ENCODE peak calls at places on chromosomes 13 and 19, in seven cellular contexts. F is SK-N-SH, O is H1, H is K562, P is GM12892, T is HepG2, G is GM12878. K is an unnamed sample.

GRCh38 chr13:46160474-46161066 is 21.4 kb downstream of the LCP1 start:
- DNase-seq in F (peak), O (no peak), H (peak), P (peak), T (peak), G (no peak), K (peak)

GRCh38 chr13:59946924-59947323 is 216.8 kb downstream of the DIAPH3 start:
- DNase-seq in F (no peak), O (no peak), H (no peak), P (no peak), T (no peak), G (no peak), K (no peak)

GRCh38 chr13:65314008-65314407 is 1916.1 kb downstream of the PCDH9 start:
- DNase-seq in F (no peak), O (no peak), H (no peak), P (no peak), T (no peak), G (no peak), K (no peak)

GRCh38 chr13:78147905-78148304 is 229.3 kb upstream of the EDNRB start:
- DNase-seq in F (no peak), O (no peak), H (no peak), P (no peak), T (no peak), G (no peak), K (no peak)

GRCh38 chr13:21465710-21466160 is 6.6 kb upstream of the ZDHHC20 start:
- DNase-seq in F (no peak), O (no peak), H (no peak), P (no peak), T (peak), G (no peak), K (no peak)

GRCh38 chr19:35693835-35694599 is 10.3 kb upstream of the ZBTB32 start:
- DNase-seq in F (peak), O (no peak), H (peak), P (peak), T (peak), G (peak), K (peak)

GRCh38 chr13:113401452-113402415 is 37.8 kb upstream of the GRTP1 start:
- DNase-seq in F (peak), O (no peak), H (no peak), P (no peak), T (no peak), G (no peak), K (no peak)

GRCh38 chr13:75347925-75348324 is 134.0 kb downstream of the TBC1D4 start:
- DNase-seq in F (no peak), O (no peak), H (no peak), P (no peak), T (no peak), G (no peak), K (no peak)

GRCh38 chr19:45152504-45153338 is 8.1 kb downstream of the NKPD1 start:
- DNase-seq in F (peak), O (no peak), H (no peak), P (peak), T (no peak), G (no peak), K (peak)

GRCh38 chr19:5354403-5354802 is 13.8 kb upstream of the PTPRS start:
- DNase-seq in F (peak), O (no peak), H (peak), P (no peak), T (peak), G (no peak), K (no peak)

GRCh38 chr19:33000510-33000909 is 28.5 kb downstream of the FAAP24 start:
- DNase-seq in F (no peak), O (no peak), H (no peak), P (no peak), T (no peak), G (no peak), K (no peak)

GRCh38 chr19:10894911-10895213 is 23.5 kb downstream of the CARM1 start:
- DNase-seq in F (no peak), O (no peak), H (no peak), P (no peak), T (no peak), G (no peak), K (no peak)

GRCh38 chr13:43240278-43240677 is 216.9 kb downstream of the DNAJC15 start:
- DNase-seq in F (no peak), O (no peak), H (no peak), P (peak), T (no peak), G (peak), K (peak)

GRCh38 chr19:15194938-15195337 is 5.9 kb downstream of the NOTCH3 start:
- DNase-seq in F (no peak), O (no peak), H (no peak), P (no peak), T (no peak), G (no peak), K (no peak)

GRCh38 chr13:26923824-26924605 is 163.4 kb upstream of the GPR12 start:
- DNase-seq in F (no peak), O (no peak), H (no peak), P (no peak), T (no peak), G (no peak), K (no peak)

GRCh38 chr13:59425211-59425721 is 738.5 kb downstream of the DIAPH3 start:
- DNase-seq in F (no peak), O (no peak), H (no peak), P (no peak), T (no peak), G (no peak), K (no peak)

GRCh38 chr19:21677696-21678418 is 89.5 kb downstream of the ZNF100 start:
- DNase-seq in F (no peak), O (no peak), H (no peak), P (no peak), T (no peak), G (no peak), K (no peak)

GRCh38 chr13:103009061-103009840 is 57.0 kb downstream of the SLC10A2 start:
- DNase-seq in F (no peak), O (no peak), H (no peak), P (no peak), T (no peak), G (no peak), K (no peak)

GRCh38 chr19:58519087-58519354 is 589 bp downstream of the ZBTB45 start:
- DNase-seq in F (peak), O (no peak), H (peak), P (no peak), T (peak), G (no peak), K (no peak)

GRCh38 chr19:5001547-5002131 is 32.7 kb downstream of the KDM4B start:
- DNase-seq in F (peak), O (no peak), H (peak), P (peak), T (peak), G (no peak), K (peak)

GRCh38 chr19:52039169-52039568 is 9.5 kb downstream of the ZNF432 start:
- DNase-seq in F (no peak), O (no peak), H (no peak), P (no peak), T (no peak), G (no peak), K (no peak)

GRCh38 chr13:21060827-21061076 is 634 bp downstream of the LATS2 start:
- DNase-seq in F (peak), O (no peak), H (no peak), P (no peak), T (no peak), G (no peak), K (no peak)

GRCh38 chr19:11480081-11480926 is 542 bp downstream of the ELAVL3 start:
- DNase-seq in F (peak), O (no peak), H (no peak), P (peak), T (no peak), G (no peak), K (no peak)

GRCh38 chr13:26310003-26310402 is 56.1 kb downstream of the CDK8 start:
- DNase-seq in F (no peak), O (no peak), H (no peak), P (no peak), T (no peak), G (no peak), K (no peak)

GRCh38 chr13:113975416-113975815 is 1.5 kb upstream of the C13orf46 start:
- DNase-seq in F (no peak), O (no peak), H (no peak), P (no peak), T (no peak), G (no peak), K (no peak)

GRCh38 chr19:18232540-18233223 is 6.4 kb upstream of the PDE4C start:
- DNase-seq in F (peak), O (no peak), H (peak), P (no peak), T (no peak), G (no peak), K (no peak)

GRCh38 chr13:43831088-43831487 is 44.3 kb upstream of the ENOX1 start:
- DNase-seq in F (no peak), O (no peak), H (no peak), P (no peak), T (no peak), G (no peak), K (no peak)

GRCh38 chr19:6041991-6042421 is 64.1 kb upstream of the RANBP3 start:
- DNase-seq in F (no peak), O (no peak), H (no peak), P (no peak), T (no peak), G (no peak), K (no peak)

GRCh38 chr13:30119476-30119875 is 187.9 kb downstream of the KATNAL1 start:
- DNase-seq in F (no peak), O (no peak), H (no peak), P (no peak), T (no peak), G (no peak), K (no peak)

GRCh38 chr19:32241957-32242710 is 103.3 kb upstream of the ZNF507 start:
- DNase-seq in F (no peak), O (no peak), H (no peak), P (no peak), T (no peak), G (no peak), K (no peak)

GRCh38 chr13:27446986-27447583 is 3.3 kb downstream of the MTIF3 start:
- DNase-seq in F (no peak), O (no peak), H (no peak), P (no peak), T (no peak), G (no peak), K (no peak)

GRCh38 chr19:27962260-27962659 is 1250.7 kb downstream of the UQCRFS1 start:
- DNase-seq in F (no peak), O (no peak), H (no peak), P (no peak), T (no peak), G (no peak), K (no peak)

GRCh38 chr19:42250666-42251531 is 4.0 kb downstream of the ERF start:
- DNase-seq in F (peak), O (no peak), H (no peak), P (no peak), T (no peak), G (no peak), K (no peak)

GRCh38 chr19:3450796-3451411 is 29.4 kb downstream of the SMIM24 start:
- DNase-seq in F (no peak), O (no peak), H (peak), P (no peak), T (peak), G (no peak), K (no peak)

GRCh38 chr19:14409157-14410053 is 9.7 kb downstream of the DDX39A start:
- DNase-seq in F (no peak), O (no peak), H (no peak), P (no peak), T (no peak), G (no peak), K (no peak)

GRCh38 chr13:43261018-43261417 is 237.6 kb downstream of the DNAJC15 start:
- DNase-seq in F (no peak), O (no peak), H (no peak), P (no peak), T (no peak), G (no peak), K (no peak)

GRCh38 chr19:40612831-40613668 is 11.9 kb downstream of the LTBP4 start:
- DNase-seq in F (peak), O (no peak), H (peak), P (peak), T (no peak), G (no peak), K (no peak)

GRCh38 chr19:16066611-16067104 is 9.6 kb upstream of the TPM4 start:
- DNase-seq in F (peak), O (no peak), H (peak), P (peak), T (peak), G (no peak), K (no peak)

GRCh38 chr13:44879452-44880058 is 109.7 kb downstream of the NUFIP1 start:
- DNase-seq in F (peak), O (no peak), H (peak), P (no peak), T (no peak), G (peak), K (no peak)
- TF ChIP-seq TAF1 in F (no peak), O (no peak), H (no peak), P (no peak), T (no peak), G (no peak), K (no peak)

GRCh38 chr13:31322702-31323101 is 122.9 kb downstream of the B3GLCT start:
- DNase-seq in F (no peak), O (no peak), H (no peak), P (no peak), T (no peak), G (no peak), K (no peak)

GRCh38 chr13:31322025-31322424 is 122.2 kb downstream of the B3GLCT start:
- DNase-seq in F (no peak), O (no peak), H (no peak), P (no peak), T (no peak), G (no peak), K (no peak)

GRCh38 chr13:31327157-31327556 is 127.4 kb downstream of the B3GLCT start:
- DNase-seq in F (no peak), O (no peak), H (no peak), P (no peak), T (no peak), G (no peak), K (no peak)

GRCh38 chr13:31320946-31321345 is 121.2 kb downstream of the B3GLCT start:
- DNase-seq in F (no peak), O (no peak), H (no peak), P (no peak), T (no peak), G (no peak), K (no peak)

DNA sequence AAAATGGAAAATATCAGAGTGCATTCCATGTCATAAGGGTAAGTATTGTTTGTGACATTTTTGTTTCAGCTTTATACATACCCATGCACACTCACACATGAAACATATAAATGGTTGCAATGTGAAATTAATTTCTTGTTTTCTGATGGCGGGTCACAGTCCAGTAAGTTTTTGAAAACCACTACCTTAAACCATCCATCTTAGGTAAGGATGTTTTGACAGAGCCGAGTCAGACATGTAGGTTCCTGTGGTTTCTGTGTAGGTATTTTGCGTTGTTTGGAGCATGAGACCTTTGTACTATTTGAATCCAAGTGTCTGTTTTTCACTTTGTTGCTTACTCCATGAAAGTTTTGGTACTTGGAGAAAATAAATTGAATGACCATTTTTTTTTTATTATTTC is 121.7 kb downstream of the B3GLCT start:
- DNase-seq in F (no peak), O (no peak), H (no peak), P (no peak), T (no peak), G (no peak), K (no peak)
- TF ChIP-seq TAF1 in F (no peak), O (no peak), H (no peak), P (no peak), T (no peak), G (no peak), K (no peak)

GRCh38 chr19:7159105-7159933 is 89.8 kb downstream of the ZNF557 start:
- DNase-seq in F (no peak), O (no peak), H (peak), P (no peak), T (no peak), G (no peak), K (no peak)
- TF ChIP-seq TAF1 in F (no peak), O (no peak), H (no peak), P (no peak), T (no peak), G (no peak), K (no peak)

GRCh38 chr19:24033308-24033961 is 53.6 kb upstream of the ZNF254 start:
- DNase-seq in F (peak), O (peak), H (peak), P (peak), T (peak), G (peak), K (peak)

GRCh38 chr19:24032651-24033050 is 54.3 kb upstream of the ZNF254 start:
- DNase-seq in F (no peak), O (no peak), H (no peak), P (no peak), T (no peak), G (no peak), K (no peak)

GRCh38 chr19:24033962-24034342 is 53.0 kb upstream of the ZNF254 start:
- DNase-seq in F (peak), O (no peak), H (peak), P (peak), T (peak), G (no peak), K (no peak)

GRCh38 chr19:24029941-24030636 is 56.9 kb upstream of the ZNF254 start:
- DNase-seq in F (no peak), O (no peak), H (peak), P (no peak), T (peak), G (no peak), K (no peak)
- TF ChIP-seq TAF1 in F (no peak), O (no peak), H (no peak), P (no peak), T (no peak), G (no peak), K (no peak)

K was measured in GM12891.